ENCODE peak calls at places on chromosomes 6 and 20, in six cellular contexts. J is HTR-8/SVneo; L is activated CD8-positive, alpha-beta memory T cell treated with anti-CD3 and anti-CD28 coated beads, Interleukin-2, amount 50 U/mL, for 4 hours; I is central memory CD4-positive, alpha-beta T cell; E is effector CD4-positive, alpha-beta T cell; V is left cardiac atrium. H is an unnamed sample.

GRCh38 chr6:138882369-138883017 is 86.6 kb downstream of the ECT2L start:
- DNase-seq in E (no peak), L (no peak), V (no peak), I (no peak), J (no peak), H (no peak)

GRCh38 chr20:50916257-50916656 is 15.0 kb downstream of the ADNP start:
- DNase-seq in E (no peak), I (no peak), J (peak; percentile 67), V (no peak), L (no peak), H (no peak)

GRCh38 chr6:113564401-113565161 is 292.6 kb upstream of the MARCKS start:
- DNase-seq in J (peak; percentile 40), I (no peak), V (peak; percentile 81), E (no peak), L (no peak), H (no peak)

GRCh38 chr6:25504661-25505060 is 147.4 kb upstream of the SCGN start:
- DNase-seq in J (no peak), V (no peak), L (no peak), E (no peak), I (no peak), H (no peak)

GRCh38 chr6:158610319-158610968 is 34.1 kb downstream of the DYNLT1 start:
- DNase-seq in J (no peak), I (no peak), V (no peak), E (no peak), L (no peak), H (no peak)

GRCh38 chr20:11676618-11677289 is 240.9 kb upstream of the BTBD3 start:
- DNase-seq in V (peak; percentile 23), I (no peak), E (no peak), J (peak; percentile 67), L (no peak), H (no peak)

GRCh38 chr20:43571771-43572170 is 12.9 kb downstream of the SGK2 start:
- DNase-seq in I (no peak), L (no peak), V (no peak), J (no peak), E (no peak), H (no peak)

GRCh38 chr6:89611666-89612065 is 26.9 kb downstream of the LYRM2 start:
- DNase-seq in I (no peak), L (no peak), V (no peak), J (no peak), E (no peak), H (no peak)

GRCh38 chr6:17580518-17581048 is 19.5 kb upstream of the FAM8A1 start:
- DNase-seq in L (peak; percentile 30), J (no peak), E (no peak), V (peak; percentile 48), I (peak; percentile 6), H (no peak)

GRCh38 chr6:109736273-109737031 is 45.4 kb downstream of the FIG4 start:
- DNase-seq in I (no peak), L (no peak), J (no peak), E (no peak), V (no peak), H (no peak)

GRCh38 chr6:39785281-39785680 is 6.9 kb upstream of the DAAM2 start:
- DNase-seq in V (no peak), I (no peak), L (no peak), E (no peak), J (no peak), H (no peak)

GRCh38 chr6:24428615-24429014 is 25.9 kb downstream of the MRS2 start:
- DNase-seq in J (peak; percentile 24), V (no peak), I (no peak), E (no peak), L (no peak), H (no peak)

GRCh38 chr6:28953039-28953872 is 29.5 kb upstream of the TRIM27 start:
- DNase-seq in J (no peak), L (peak; percentile 56), V (no peak), E (peak; percentile 34), I (peak; percentile 60), H (peak; percentile 36)

GRCh38 chr20:3716195-3716834 is 3.9 kb upstream of the SIGLEC1 start:
- DNase-seq in E (no peak), V (no peak), J (peak; percentile 48), I (no peak), L (no peak), H (no peak)

GRCh38 chr6:157238346-157238745 is 85.0 kb downstream of the TMEM242 start:
- DNase-seq in I (no peak), E (no peak), J (no peak), L (no peak), V (no peak), H (no peak)

GRCh38 chr20:63520594-63520938 is at the start of gene PPDPF:
- DNase-seq in E (peak; percentile 80), I (peak; percentile 81), L (peak; percentile 82), V (peak; percentile 86), J (peak; percentile 99), H (peak; percentile 84)

GRCh38 chr6:13526718-13527668 is 39.6 kb upstream of the GFOD1 start:
- DNase-seq in L (peak; percentile 19), I (no peak), E (no peak), V (no peak), J (no peak), H (no peak)

GRCh38 chr6:169073311-169073710 is 180.3 kb downstream of the THBS2 start:
- DNase-seq in V (no peak), I (no peak), E (no peak), J (peak; percentile 46), L (no peak), H (no peak)

GRCh38 chr6:37628611-37629320 is 68.9 kb downstream of the MDGA1 start:
- DNase-seq in I (no peak), V (no peak), L (no peak), E (no peak), J (peak; percentile 38), H (no peak)

GRCh38 chr6:111382476-111383294 is 100.3 kb downstream of the REV3L start:
- DNase-seq in L (no peak), I (no peak), J (no peak), E (no peak), V (no peak), H (no peak)

GRCh38 chr20:54014301-54014914 is 56.0 kb downstream of the BCAS1 start:
- DNase-seq in I (no peak), V (no peak), J (no peak), L (no peak), E (no peak), H (no peak)

H was measured in T-helper 9 cell.